ENCODE peak calls at places on chromosomes 6 and 20, in six cellular contexts. One of them, this sample, is unnamed.

GRCh38 chr6:73484438-73484837 is 22.9 kb downstream of the MTO1 start:
- DNase-seq in CD4-positive, alpha-beta T cell: no peak
- DNase-seq in H9: no peak
- DNase-seq in transverse colon: no peak
- DNase-seq in uterus: no peak
- DNase-seq in stomach: no peak
- DNase-seq in this sample: no peak

GRCh38 chr20:40956503-40956902 is 72.1 kb upstream of the TOP1 start:
- DNase-seq in CD4-positive, alpha-beta T cell: no peak
- DNase-seq in H9: no peak
- DNase-seq in transverse colon: no peak
- DNase-seq in uterus: no peak
- DNase-seq in stomach: peak; percentile 18
- DNase-seq in this sample: no peak

GRCh38 chr6:30687659-30688431 is 1.4 kb upstream of the PPP1R18 start:
- DNase-seq in CD4-positive, alpha-beta T cell: no peak
- DNase-seq in H9: peak; percentile 53
- DNase-seq in transverse colon: no peak
- DNase-seq in uterus: peak; percentile 66
- DNase-seq in stomach: no peak
- DNase-seq in this sample: no peak

GRCh38 chr20:50594231-50594590 is 84.0 kb downstream of the PTPN1 start:
- DNase-seq in CD4-positive, alpha-beta T cell: no peak
- DNase-seq in H9: no peak
- DNase-seq in transverse colon: no peak
- DNase-seq in uterus: no peak
- DNase-seq in stomach: no peak
- DNase-seq in this sample: no peak

GRCh38 chr6:163759542-163759941 is 345.0 kb downstream of the QKI start:
- DNase-seq in CD4-positive, alpha-beta T cell: no peak
- DNase-seq in H9: no peak
- DNase-seq in transverse colon: no peak
- DNase-seq in uterus: no peak
- DNase-seq in stomach: no peak
- DNase-seq in this sample: no peak

GRCh38 chr20:55961351-55962320 is 43.7 kb downstream of the CBLN4 start:
- DNase-seq in CD4-positive, alpha-beta T cell: no peak
- DNase-seq in H9: no peak
- DNase-seq in transverse colon: no peak
- DNase-seq in uterus: peak; percentile 69
- DNase-seq in stomach: no peak
- DNase-seq in this sample: no peak

GRCh38 chr20:56247954-56248782 is at the start of gene MC3R:
- DNase-seq in CD4-positive, alpha-beta T cell: peak; percentile 12
- DNase-seq in H9: peak; percentile 79
- DNase-seq in transverse colon: peak; percentile 38
- DNase-seq in uterus: no peak
- DNase-seq in stomach: peak; percentile 66
- DNase-seq in this sample: peak; percentile 25

GRCh38 chr6:106540432-106540831 is 88.9 kb downstream of the RTN4IP1 start:
- DNase-seq in CD4-positive, alpha-beta T cell: no peak
- DNase-seq in H9: no peak
- DNase-seq in transverse colon: no peak
- DNase-seq in uterus: no peak
- DNase-seq in stomach: no peak
- DNase-seq in this sample: no peak

GRCh38 chr6:52046456-52046855 is 41.0 kb downstream of the PKHD1 start:
- DNase-seq in CD4-positive, alpha-beta T cell: no peak
- DNase-seq in H9: no peak
- DNase-seq in transverse colon: no peak
- DNase-seq in uterus: no peak
- DNase-seq in stomach: no peak
- DNase-seq in this sample: no peak

GRCh38 chr20:16622501-16622900 is 49.3 kb upstream of the KIF16B start:
- DNase-seq in CD4-positive, alpha-beta T cell: no peak
- DNase-seq in H9: no peak
- DNase-seq in transverse colon: no peak
- DNase-seq in uterus: no peak
- DNase-seq in stomach: no peak
- DNase-seq in this sample: no peak

GRCh38 chr6:132063738-132064137 is 112.6 kb upstream of the CCN2 start:
- DNase-seq in CD4-positive, alpha-beta T cell: no peak
- DNase-seq in H9: no peak
- DNase-seq in transverse colon: no peak
- DNase-seq in uterus: no peak
- DNase-seq in stomach: no peak
- DNase-seq in this sample: no peak

GRCh38 chr20:9270831-9271230 is 201.9 kb downstream of the PLCB4 start:
- DNase-seq in CD4-positive, alpha-beta T cell: no peak
- DNase-seq in H9: no peak
- DNase-seq in transverse colon: no peak
- DNase-seq in uterus: no peak
- DNase-seq in stomach: no peak
- DNase-seq in this sample: no peak

GRCh38 chr6:85402922-85403321 is 47.0 kb upstream of the NT5E start:
- DNase-seq in CD4-positive, alpha-beta T cell: no peak
- DNase-seq in H9: no peak
- DNase-seq in transverse colon: no peak
- DNase-seq in uterus: no peak
- DNase-seq in stomach: no peak
- DNase-seq in this sample: no peak

GRCh38 chr6:109762769-109763450 is 71.8 kb downstream of the FIG4 start:
- DNase-seq in CD4-positive, alpha-beta T cell: no peak
- DNase-seq in H9: no peak
- DNase-seq in transverse colon: no peak
- DNase-seq in uterus: no peak
- DNase-seq in stomach: no peak
- DNase-seq in this sample: no peak

GRCh38 chr20:33531047-33531877 is 41.4 kb downstream of the CBFA2T2 start:
- DNase-seq in CD4-positive, alpha-beta T cell: no peak
- DNase-seq in H9: no peak
- DNase-seq in transverse colon: no peak
- DNase-seq in uterus: no peak
- DNase-seq in stomach: no peak
- DNase-seq in this sample: no peak

GRCh38 chr6:117960906-117961700 is 54.0 kb downstream of the SLC35F1 start:
- DNase-seq in CD4-positive, alpha-beta T cell: no peak
- DNase-seq in H9: no peak
- DNase-seq in transverse colon: no peak
- DNase-seq in uterus: no peak
- DNase-seq in stomach: no peak
- DNase-seq in this sample: no peak

GRCh38 chr6:17101422-17102257 is at the start of gene STMND1:
- DNase-seq in CD4-positive, alpha-beta T cell: no peak
- DNase-seq in H9: peak; percentile 66
- DNase-seq in transverse colon: peak; percentile 83
- DNase-seq in uterus: peak; percentile 43
- DNase-seq in stomach: peak; percentile 59
- DNase-seq in this sample: no peak

GRCh38 chr6:100880149-100880900 is 804 bp downstream of the ASCC3 start:
- DNase-seq in CD4-positive, alpha-beta T cell: no peak
- DNase-seq in H9: no peak
- DNase-seq in transverse colon: no peak
- DNase-seq in uterus: no peak
- DNase-seq in stomach: no peak
- DNase-seq in this sample: no peak

GRCh38 chr20:24765316-24766142 is 183.5 kb upstream of the CST7 start:
- DNase-seq in CD4-positive, alpha-beta T cell: no peak
- DNase-seq in H9: peak; percentile 12
- DNase-seq in transverse colon: no peak
- DNase-seq in uterus: no peak
- DNase-seq in stomach: peak; percentile 14
- DNase-seq in this sample: no peak

GRCh38 chr6:109165392-109165964 is 70.2 kb downstream of the CEP57L1 start:
- DNase-seq in CD4-positive, alpha-beta T cell: no peak
- DNase-seq in H9: no peak
- DNase-seq in transverse colon: peak; percentile 15
- DNase-seq in uterus: peak; percentile 54
- DNase-seq in stomach: no peak
- DNase-seq in this sample: no peak

GRCh38 chr6:33418690-33419291 is 884 bp upstream of the CUTA start:
- DNase-seq in CD4-positive, alpha-beta T cell: peak; percentile 38
- DNase-seq in H9: peak; percentile 56
- DNase-seq in transverse colon: no peak
- DNase-seq in uterus: peak; percentile 58
- DNase-seq in stomach: no peak
- DNase-seq in this sample: no peak

GRCh38 chr20:46004813-46005505 is 3.7 kb upstream of the MMP9 start:
- DNase-seq in CD4-positive, alpha-beta T cell: peak; percentile 18
- DNase-seq in H9: peak; percentile 86
- DNase-seq in transverse colon: peak; percentile 50
- DNase-seq in uterus: no peak
- DNase-seq in stomach: peak; percentile 47
- DNase-seq in this sample: no peak

GRCh38 chr6:157045831-157046454 is 268.8 kb downstream of the ARID1B start:
- DNase-seq in CD4-positive, alpha-beta T cell: no peak
- DNase-seq in H9: no peak
- DNase-seq in transverse colon: no peak
- DNase-seq in uterus: no peak
- DNase-seq in stomach: no peak
- DNase-seq in this sample: no peak

GRCh38 chr6:136014454-136015421 is 163.2 kb downstream of the PDE7B start:
- DNase-seq in CD4-positive, alpha-beta T cell: no peak
- DNase-seq in H9: no peak
- DNase-seq in transverse colon: no peak
- DNase-seq in uterus: no peak
- DNase-seq in stomach: no peak
- DNase-seq in this sample: no peak

GRCh38 chr20:62014889-62015375 is 50.7 kb downstream of the TAF4 start:
- DNase-seq in CD4-positive, alpha-beta T cell: no peak
- DNase-seq in H9: no peak
- DNase-seq in transverse colon: no peak
- DNase-seq in uterus: no peak
- DNase-seq in stomach: no peak
- DNase-seq in this sample: no peak

GRCh38 chr20:43904195-43904594 is 10.5 kb upstream of the TOX2 start:
- DNase-seq in CD4-positive, alpha-beta T cell: no peak
- DNase-seq in H9: no peak
- DNase-seq in transverse colon: no peak
- DNase-seq in uterus: no peak
- DNase-seq in stomach: no peak
- DNase-seq in this sample: peak; percentile 12

DNA sequence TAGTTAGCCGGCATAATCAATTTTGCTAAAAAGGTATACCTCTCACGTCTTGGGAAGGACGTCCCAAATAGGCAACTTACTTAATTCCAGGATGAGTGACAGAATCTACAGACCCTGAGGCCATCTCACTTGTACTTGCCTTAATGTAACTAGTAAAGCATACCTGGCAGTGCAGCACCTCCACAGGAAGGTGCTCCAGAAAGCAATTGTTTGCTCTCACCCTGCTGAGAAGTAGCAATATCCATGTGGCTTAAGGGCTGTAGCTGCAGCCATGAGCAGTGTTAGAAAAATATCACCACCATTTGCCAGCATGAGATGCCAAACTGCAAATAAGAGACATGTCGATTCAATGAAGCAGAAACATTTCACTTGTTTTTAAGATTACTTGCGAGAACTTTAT is 151.5 kb downstream of the PRL start:
- DNase-seq in CD4-positive, alpha-beta T cell: no peak
- DNase-seq in H9: no peak
- DNase-seq in transverse colon: no peak
- DNase-seq in uterus: no peak
- DNase-seq in stomach: no peak
- DNase-seq in this sample: no peak
- H3K27ac ChIP-seq in CD4-positive, alpha-beta T cell: no peak overlapping the region
- H3K27ac ChIP-seq in H9: no peak overlapping the region
- H3K27ac ChIP-seq in transverse colon: no peak overlapping the region
- H3K27ac ChIP-seq in uterus: no peak overlapping the region
- H3K27ac ChIP-seq in stomach: no peak overlapping the region
- H3K27ac ChIP-seq in this sample: no peak overlapping the region

GRCh38 chr6:158237656-158238055 is 69.5 kb downstream of the GTF2H5 start:
- DNase-seq in CD4-positive, alpha-beta T cell: no peak
- DNase-seq in H9: no peak
- DNase-seq in transverse colon: no peak
- DNase-seq in uterus: no peak
- DNase-seq in stomach: no peak
- DNase-seq in this sample: no peak
- H3K27ac ChIP-seq in CD4-positive, alpha-beta T cell: no peak overlapping the region
- H3K27ac ChIP-seq in H9: no peak overlapping the region
- H3K27ac ChIP-seq in transverse colon: no peak overlapping the region
- H3K27ac ChIP-seq in uterus: no peak overlapping the region
- H3K27ac ChIP-seq in stomach: no peak overlapping the region
- H3K27ac ChIP-seq in this sample: no peak overlapping the region

DNA sequence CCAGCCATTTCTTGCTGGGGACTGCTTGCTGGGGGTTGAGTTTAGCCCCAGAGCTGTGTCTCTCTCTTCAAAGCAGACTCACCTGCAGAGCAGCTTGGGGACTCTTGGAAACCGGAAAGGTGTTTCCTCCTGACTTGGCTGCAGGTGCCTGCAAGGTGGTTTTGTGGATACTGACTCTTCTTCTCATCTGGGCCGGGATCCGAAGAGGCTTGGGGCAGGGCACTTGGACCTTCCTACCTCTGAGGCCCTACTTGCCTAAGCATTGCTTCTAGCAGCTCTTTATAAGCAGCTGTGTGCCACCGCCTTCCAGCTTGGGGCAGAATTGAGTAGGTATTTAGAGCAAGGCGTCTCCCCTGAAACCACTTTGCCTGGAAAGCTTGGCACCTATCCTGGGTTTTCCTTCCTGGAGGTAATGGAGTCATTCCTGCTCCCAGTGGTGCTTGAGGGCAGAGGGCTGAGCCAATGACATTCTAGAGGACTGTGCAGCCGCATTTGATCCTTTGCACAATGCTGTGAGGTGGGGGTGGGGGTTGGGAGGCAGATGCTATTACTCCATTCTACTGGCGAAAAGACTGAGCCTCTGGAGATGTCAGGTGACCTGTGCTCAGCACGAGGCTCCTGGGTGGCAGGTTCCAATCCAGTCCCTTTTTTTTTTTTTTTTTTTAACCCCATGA is 3.4 kb upstream of the CTSZ start:
- DNase-seq in CD4-positive, alpha-beta T cell: no peak
- DNase-seq in H9: no peak
- DNase-seq in transverse colon: peak; percentile 53
- DNase-seq in uterus: no peak
- DNase-seq in stomach: peak; percentile 28
- DNase-seq in this sample: no peak
- H3K27ac ChIP-seq in CD4-positive, alpha-beta T cell: no peak overlapping the region
- H3K27ac ChIP-seq in H9: no peak overlapping the region
- H3K27ac ChIP-seq in transverse colon: peak overlapping the region; percentile 24
- H3K27ac ChIP-seq in uterus: no peak overlapping the region
- H3K27ac ChIP-seq in stomach: no peak overlapping the region
- H3K27ac ChIP-seq in this sample: no peak overlapping the region

GRCh38 chr6:10140824-10141223 is 274.1 kb downstream of the TFAP2A start:
- DNase-seq in CD4-positive, alpha-beta T cell: no peak
- DNase-seq in H9: no peak
- DNase-seq in transverse colon: no peak
- DNase-seq in uterus: no peak
- DNase-seq in stomach: no peak
- DNase-seq in this sample: no peak

GRCh38 chr6:10141756-10142443 is 273.0 kb downstream of the TFAP2A start:
- DNase-seq in CD4-positive, alpha-beta T cell: no peak
- DNase-seq in H9: no peak
- DNase-seq in transverse colon: no peak
- DNase-seq in uterus: no peak
- DNase-seq in stomach: no peak
- DNase-seq in this sample: no peak

GRCh38 chr6:10138917-10139316 is 276.0 kb downstream of the TFAP2A start:
- DNase-seq in CD4-positive, alpha-beta T cell: no peak
- DNase-seq in H9: no peak
- DNase-seq in transverse colon: no peak
- DNase-seq in uterus: no peak
- DNase-seq in stomach: no peak
- DNase-seq in this sample: no peak

GRCh38 chr6:10136636-10137035 is 278.2 kb downstream of the TFAP2A start:
- DNase-seq in CD4-positive, alpha-beta T cell: no peak
- DNase-seq in H9: no peak
- DNase-seq in transverse colon: no peak
- DNase-seq in uterus: no peak
- DNase-seq in stomach: no peak
- DNase-seq in this sample: no peak

GRCh38 chr6:10140121-10140520 is 274.8 kb downstream of the TFAP2A start:
- DNase-seq in CD4-positive, alpha-beta T cell: no peak
- DNase-seq in H9: no peak
- DNase-seq in transverse colon: no peak
- DNase-seq in uterus: no peak
- DNase-seq in stomach: no peak
- DNase-seq in this sample: no peak
- H3K27ac ChIP-seq in CD4-positive, alpha-beta T cell: no peak overlapping the region
- H3K27ac ChIP-seq in H9: no peak overlapping the region
- H3K27ac ChIP-seq in transverse colon: no peak overlapping the region
- H3K27ac ChIP-seq in uterus: no peak overlapping the region
- H3K27ac ChIP-seq in stomach: no peak overlapping the region
- H3K27ac ChIP-seq in this sample: no peak overlapping the region